ENCODE peak calls at places on chromosomes 16 and 17, in six cellular contexts. W is IMR-90, M is H1, D is H9, J is neuronal stem cell, B is mesenchymal stem cell. Q is an unnamed sample.

GRCh38 chr17:27491713-27492190 is 35.5 kb downstream of the KSR1 start:
- DNase-seq in W (no peak), M (no peak), D (no peak), J (no peak), B (no peak), Q (peak)

GRCh38 chr16:11497851-11498289 is 88.8 kb downstream of the LITAF start:
- DNase-seq in W (peak), M (no peak), D (no peak), J (no peak), B (peak), Q (peak)

GRCh38 chr17:51585514-51586104 is 325.3 kb downstream of the UTP18 start:
- DNase-seq in W (no peak), M (peak), D (peak), J (peak), B (no peak), Q (peak)

GRCh38 chr17:75738218-75738802 is 17.1 kb downstream of the ITGB4 start:
- DNase-seq in W (peak), M (no peak), D (no peak), J (no peak), B (no peak), Q (no peak)

GRCh38 chr17:17749921-17750320 is 68.7 kb downstream of the RAI1 start:
- DNase-seq in W (peak), M (peak), D (peak), J (peak), B (peak), Q (peak)

GRCh38 chr17:28812980-28813377 is 29.6 kb downstream of the FAM222B start:
- DNase-seq in W (peak), M (no peak), D (no peak), J (no peak), B (no peak), Q (no peak)

GRCh38 chr17:13885953-13886889 is 183.1 kb upstream of the COX10 start:
- DNase-seq in W (peak), M (no peak), D (no peak), J (no peak), B (peak), Q (peak)

GRCh38 chr16:90077757-90078593 is 844 bp upstream of the PRDM7 start:
- DNase-seq in W (peak), M (no peak), D (peak), J (no peak), B (no peak), Q (peak)

GRCh38 chr16:50046853-50047252 is 18.9 kb upstream of the HEATR3 start:
- DNase-seq in W (no peak), M (no peak), D (no peak), J (no peak), B (no peak), Q (no peak)

GRCh38 chr16:74743045-74743667 is 31.5 kb downstream of the FA2H start:
- DNase-seq in W (no peak), M (no peak), D (no peak), J (no peak), B (no peak), Q (no peak)

GRCh38 chr17:77479372-77479781 is 338.6 kb downstream of the SEC14L1 start:
- DNase-seq in W (no peak), M (no peak), D (peak), J (no peak), B (no peak), Q (peak)

GRCh38 chr16:31181102-31181830 is 1.3 kb downstream of the FUS start:
- DNase-seq in W (peak), M (no peak), D (no peak), J (peak), B (peak), Q (peak)

GRCh38 chr16:89827383-89828198 is 684 bp upstream of the SPIRE2 start:
- DNase-seq in W (peak), M (no peak), D (peak), J (peak), B (peak), Q (peak)

GRCh38 chr16:81553080-81553813 is 108.6 kb downstream of the CMIP start:
- DNase-seq in W (peak), M (no peak), D (no peak), J (no peak), B (no peak), Q (no peak)

GRCh38 chr16:69273009-69273408 is 38.1 kb upstream of the VPS4A start:
- DNase-seq in W (peak), M (no peak), D (no peak), J (no peak), B (peak), Q (no peak)

GRCh38 chr17:33519692-33520091 is 226.6 kb upstream of the ASIC2 start:
- DNase-seq in W (no peak), M (no peak), D (no peak), J (no peak), B (no peak), Q (no peak)

DNA sequence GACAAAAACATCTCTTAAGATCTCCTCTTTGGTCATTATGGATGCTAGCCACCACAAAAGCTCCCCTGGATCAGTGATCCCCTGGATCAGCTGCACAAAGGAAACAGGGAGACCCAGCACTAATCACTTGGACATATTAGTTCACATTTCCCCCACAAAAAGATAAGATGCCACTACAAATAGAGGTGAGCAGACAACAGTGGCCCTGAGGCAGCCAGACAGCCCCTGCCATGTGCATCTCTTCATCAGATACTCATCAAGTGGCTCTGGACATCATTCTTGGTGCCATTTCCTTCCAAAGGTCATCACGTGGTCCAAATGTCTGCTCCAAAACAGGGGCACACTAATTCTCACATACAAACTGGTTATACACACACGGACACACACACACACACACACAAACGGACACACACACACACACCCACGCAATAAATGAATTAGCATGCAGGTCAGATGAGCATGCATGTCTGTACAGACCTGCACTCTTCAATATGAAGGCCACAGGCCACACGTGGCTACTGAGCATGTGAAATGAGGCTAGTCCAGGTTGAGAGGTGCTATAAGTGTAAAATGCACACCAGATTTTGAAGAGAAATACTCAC is 4.1 kb downstream of the USP36 start:
- DNase-seq in W (no peak), M (no peak), D (no peak), J (no peak), B (no peak), Q (no peak)
- H2BK15ac ChIP-seq in W (no peak), M (no peak), D (no peak), J (no peak), B (no peak), Q (no peak)

DNA sequence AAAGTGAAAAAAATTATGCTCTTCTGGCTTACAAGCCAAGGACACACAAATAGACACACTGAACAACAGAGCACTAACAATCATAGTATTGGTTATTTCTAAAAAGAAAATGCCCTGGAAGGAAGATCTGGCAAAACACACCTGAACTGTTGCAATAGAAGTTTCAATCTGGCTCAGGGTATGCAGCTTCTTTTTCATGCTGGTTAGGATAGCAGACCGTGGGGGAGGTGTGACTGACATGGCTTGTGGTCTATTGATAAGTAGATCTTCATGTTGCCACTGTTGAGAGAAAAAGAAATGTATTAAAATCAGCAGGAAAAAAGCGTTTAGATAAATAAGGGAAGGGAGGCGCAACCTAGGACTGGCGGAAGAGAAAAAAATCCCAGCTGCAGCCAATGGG is 26.5 kb upstream of the ARL6IP1 start:
- DNase-seq in W (no peak), M (no peak), D (no peak), J (no peak), B (no peak), Q (peak)
- H2AK5ac ChIP-seq in W (no peak), M (no peak), D (no peak), J (no peak), B (no peak), Q (no peak)

DNA sequence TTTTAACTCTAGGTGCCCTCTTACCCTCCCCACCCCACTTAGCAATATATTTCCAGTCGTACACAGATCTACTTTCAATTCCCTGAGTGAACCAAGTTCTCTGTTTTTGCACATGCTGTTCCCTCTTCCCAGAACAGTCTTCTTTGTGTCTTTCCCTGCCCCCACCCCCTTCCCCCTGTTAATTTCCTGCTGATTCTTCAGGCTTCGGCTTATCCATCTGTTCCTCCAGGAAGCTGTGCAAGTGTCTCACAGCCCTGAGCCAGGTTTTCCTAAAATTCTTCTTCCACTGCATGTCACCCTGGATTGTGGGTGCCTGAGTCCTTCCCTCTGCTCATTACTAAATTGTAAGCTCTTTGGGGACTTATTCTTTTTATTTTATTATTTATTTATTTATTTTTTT is 12.4 kb upstream of the SPOP start:
- DNase-seq in W (no peak), M (no peak), D (no peak), J (no peak), B (no peak), Q (no peak)
- H2BK15ac ChIP-seq in W (no peak), M (no peak), D (no peak), J (no peak), B (peak), Q (no peak)

GRCh38 chr16:85142771-85143211 is 30.5 kb upstream of the CIBAR2 start:
- DNase-seq in W (no peak), M (no peak), D (no peak), J (no peak), B (no peak), Q (no peak)
- H2AK5ac ChIP-seq in W (no peak), M (no peak), D (no peak), J (peak), B (peak), Q (no peak)

GRCh38 chr17:80528521-80528920 is 16.1 kb upstream of the RPTOR start:
- DNase-seq in W (no peak), M (no peak), D (no peak), J (no peak), B (no peak), Q (no peak)
- H2BK15ac ChIP-seq in W (no peak), M (no peak), D (no peak), J (no peak), B (no peak), Q (no peak)